ENCODE peak calls at places on chromosomes 13 and 19, in five cellular contexts. J is stimulated activated CD4-positive, alpha-beta T cell treated with anti-CD3 and anti-CD28 coated beads, TNF-alpha, amount 100 ng/mL, for 48 hours; I is M059J; P is kidney glomerular epithelial cell; W is GM04503. O is an unnamed sample.

GRCh38 chr13:112979406-112979902 is 10.4 kb downstream of the MCF2L start:
- DNase-seq in W (no peak), P (no peak), J (no peak), I (no peak), O (no peak)

GRCh38 chr19:5430237-5430636 is 25.0 kb upstream of the ZNRF4 start:
- DNase-seq in J (no peak), P (no peak), I (no peak), W (no peak), O (no peak)

GRCh38 chr13:40787062-40787461 is 2.3 kb upstream of the SLC25A15 start:
- DNase-seq in P (no peak), J (no peak), I (peak), W (no peak), O (no peak)

GRCh38 chr13:111472559-111473460 is 152.4 kb downstream of the TEX29 start:
- DNase-seq in W (no peak), I (no peak), P (no peak), J (no peak), O (no peak)

GRCh38 chr13:108679989-108680388 is 50.6 kb downstream of the MYO16 start:
- DNase-seq in P (no peak), I (no peak), J (no peak), W (no peak), O (no peak)

GRCh38 chr13:39148513-39148961 is 110.3 kb downstream of the NHLRC3 start:
- DNase-seq in I (peak), J (peak), P (peak), W (peak), O (no peak)

GRCh38 chr13:97274782-97275252 is 52.7 kb downstream of the MBNL2 start:
- DNase-seq in W (peak), P (peak), J (no peak), I (peak), O (no peak)

GRCh38 chr19:45883881-45884681 is 1.9 kb downstream of the IRF2BP1 start:
- DNase-seq in W (no peak), I (no peak), J (no peak), P (no peak), O (no peak)

GRCh38 chr13:21971662-21972635 is 301.1 kb downstream of the FGF9 start:
- DNase-seq in I (no peak), W (peak), P (no peak), J (no peak), O (no peak)

GRCh38 chr13:42574435-42575311 is 721 bp downstream of the TNFSF11 start:
- DNase-seq in J (peak), P (no peak), W (no peak), I (no peak), O (no peak)

GRCh38 chr19:50178859-50179537 is 15.9 kb upstream of the IZUMO2 start:
- DNase-seq in J (no peak), P (peak), W (no peak), I (peak), O (no peak)

GRCh38 chr19:35995655-35995993 is 636 bp downstream of the SDHAF1 start:
- DNase-seq in I (peak), W (no peak), J (no peak), P (no peak), O (no peak)

GRCh38 chr19:19405919-19406877 is 723 bp downstream of the GATAD2A start:
- DNase-seq in P (no peak), I (peak), W (no peak), J (no peak), O (no peak)

GRCh38 chr19:45901912-45902650 is at the start of gene MYPOP:
- DNase-seq in P (no peak), W (no peak), J (no peak), I (no peak), O (no peak)

GRCh38 chr13:33490461-33491327 is 205.1 kb upstream of the STARD13 start:
- DNase-seq in J (no peak), P (no peak), W (no peak), I (no peak), O (no peak)

GRCh38 chr13:103983948-103984347 is 917.7 kb upstream of the SLC10A2 start:
- DNase-seq in W (no peak), I (peak), P (no peak), J (no peak), O (no peak)

GRCh38 chr13:41144576-41144975 is 12.0 kb upstream of the KBTBD6 start:
- DNase-seq in I (no peak), W (no peak), P (no peak), J (no peak), O (no peak)

GRCh38 chr13:49410477-49410876 is 33.4 kb downstream of the CAB39L start:
- DNase-seq in J (no peak), I (no peak), W (no peak), P (no peak), O (no peak)

GRCh38 chr19:49691243-49692101 is 556 bp downstream of the CPT1C start:
- DNase-seq in W (no peak), I (peak), P (peak), J (no peak), O (no peak)

GRCh38 chr19:2650515-2650914 is 52.0 kb downstream of the GNG7 start:
- DNase-seq in W (no peak), I (no peak), J (no peak), P (no peak), O (no peak)

GRCh38 chr13:39451860-39452301 is 151.1 kb downstream of the LHFPL6 start:
- DNase-seq in W (no peak), I (no peak), P (no peak), J (no peak), O (peak)

GRCh38 chr13:43240278-43240677 is 216.9 kb downstream of the DNAJC15 start:
- DNase-seq in J (no peak), W (no peak), I (no peak), P (no peak), O (no peak)

GRCh38 chr19:7869910-7870511 is 4.2 kb downstream of the PRR36 start:
- DNase-seq in I (no peak), J (peak), W (no peak), P (no peak), O (no peak)

GRCh38 chr13:74135306-74136088 is 1.3 kb upstream of the KLF12 start:
- DNase-seq in I (peak), W (no peak), J (peak), P (peak), O (peak)

GRCh38 chr13:77868717-77869116 is 49.9 kb downstream of the EDNRB start:
- DNase-seq in J (no peak), P (no peak), I (peak), W (no peak), O (no peak)

GRCh38 chr13:73261739-73262216 is 203.0 kb downstream of the KLF5 start:
- DNase-seq in P (no peak), W (no peak), J (no peak), I (no peak), O (no peak)

GRCh38 chr19:4409123-4409933 is 6.9 kb downstream of the CHAF1A start:
- DNase-seq in I (no peak), W (no peak), P (no peak), J (no peak), O (no peak)

GRCh38 chr13:51437550-51438127 is 15.2 kb downstream of the INTS6 start:
- DNase-seq in W (no peak), I (no peak), J (no peak), P (no peak), O (no peak)

GRCh38 chr19:17616961-17617806 is 61.7 kb downstream of the COLGALT1 start:
- DNase-seq in I (peak), W (no peak), J (no peak), P (no peak), O (no peak)

GRCh38 chr19:1171755-1172352 is 2.2 kb downstream of the SBNO2 start:
- DNase-seq in P (peak), J (no peak), I (no peak), W (no peak), O (no peak)